ENCODE peak calls at places on chromosomes 16 and 17, in five cellular contexts. One of them, this sample, is unnamed. For H3K4me1, the result is how much of the 10 kb centered on the place peaks cover.

GRCh38 chr17:74960739-74961342 is 11.7 kb downstream of the HID1 start:
- DNase-seq in aorta: no peak
- DNase-seq in thoracic aorta: no peak
- DNase-seq in stomach: peak
- DNase-seq in lung: peak
- DNase-seq in this sample: no peak

GRCh38 chr17:57309479-57309878 is 53.2 kb downstream of the MSI2 start:
- DNase-seq in aorta: no peak
- DNase-seq in lung: no peak
- DNase-seq in thoracic aorta: no peak
- DNase-seq in stomach: no peak
- DNase-seq in this sample: no peak

GRCh38 chr17:59296190-59296589 is 35.3 kb upstream of the YPEL2 start:
- DNase-seq in lung: no peak
- DNase-seq in thoracic aorta: no peak
- DNase-seq in aorta: no peak
- DNase-seq in stomach: no peak
- DNase-seq in this sample: no peak

GRCh38 chr17:16943541-16944333 is 28.2 kb downstream of the TNFRSF13B start:
- DNase-seq in aorta: no peak
- DNase-seq in lung: no peak
- DNase-seq in thoracic aorta: no peak
- DNase-seq in stomach: peak
- DNase-seq in this sample: no peak

GRCh38 chr17:83101805-83102480 is 22.5 kb downstream of the METRNL start:
- DNase-seq in stomach: peak
- DNase-seq in lung: no peak
- DNase-seq in thoracic aorta: no peak
- DNase-seq in aorta: no peak
- DNase-seq in this sample: no peak

GRCh38 chr17:75814900-75815373 is 29.3 kb downstream of the UNC13D start:
- DNase-seq in thoracic aorta: no peak
- DNase-seq in lung: no peak
- DNase-seq in stomach: no peak
- DNase-seq in aorta: peak
- DNase-seq in this sample: no peak

GRCh38 chr16:21566891-21567414 is 32.4 kb upstream of the METTL9 start:
- DNase-seq in lung: no peak
- DNase-seq in stomach: peak
- DNase-seq in aorta: peak
- DNase-seq in thoracic aorta: no peak
- DNase-seq in this sample: no peak

GRCh38 chr16:65622161-65622560 is 500.3 kb upstream of the CDH11 start:
- DNase-seq in stomach: no peak
- DNase-seq in aorta: no peak
- DNase-seq in thoracic aorta: no peak
- DNase-seq in lung: no peak
- DNase-seq in this sample: no peak

GRCh38 chr16:75088226-75088625 is 28.4 kb downstream of the LDHD start:
- DNase-seq in aorta: no peak
- DNase-seq in lung: no peak
- DNase-seq in thoracic aorta: no peak
- DNase-seq in stomach: no peak
- DNase-seq in this sample: no peak

GRCh38 chr16:278863-279366 is 1.5 kb upstream of the ARHGDIG start:
- DNase-seq in thoracic aorta: no peak
- DNase-seq in aorta: no peak
- DNase-seq in stomach: peak
- DNase-seq in lung: peak
- DNase-seq in this sample: peak

GRCh38 chr16:47774661-47775060 is 313.5 kb downstream of the PHKB start:
- DNase-seq in stomach: peak
- DNase-seq in thoracic aorta: no peak
- DNase-seq in lung: no peak
- DNase-seq in aorta: no peak
- DNase-seq in this sample: no peak

GRCh38 chr17:40607641-40608040 is 40.0 kb downstream of the SMARCE1 start:
- DNase-seq in thoracic aorta: no peak
- DNase-seq in stomach: no peak
- DNase-seq in lung: peak
- DNase-seq in aorta: no peak
- DNase-seq in this sample: no peak

GRCh38 chr16:23781176-23781575 is 26.4 kb downstream of the CHP2 start:
- DNase-seq in stomach: no peak
- DNase-seq in lung: no peak
- DNase-seq in aorta: no peak
- DNase-seq in thoracic aorta: no peak
- DNase-seq in this sample: no peak

GRCh38 chr17:39223907-39224777 is 1.6 kb downstream of the STAC2 start:
- DNase-seq in lung: no peak
- DNase-seq in aorta: no peak
- DNase-seq in stomach: no peak
- DNase-seq in thoracic aorta: no peak
- DNase-seq in this sample: no peak

GRCh38 chr17:43314582-43314981 is 80.8 kb upstream of the RNU2-1 start:
- DNase-seq in stomach: no peak
- DNase-seq in lung: peak
- DNase-seq in aorta: no peak
- DNase-seq in thoracic aorta: no peak
- DNase-seq in this sample: no peak

GRCh38 chr17:21283482-21284318 is 811 bp upstream of the MAP2K3 start:
- DNase-seq in lung: no peak
- DNase-seq in stomach: peak
- DNase-seq in aorta: peak
- DNase-seq in thoracic aorta: no peak
- DNase-seq in this sample: no peak

GRCh38 chr17:72417627-72418026 is 296.8 kb downstream of the SOX9 start:
- DNase-seq in thoracic aorta: no peak
- DNase-seq in lung: no peak
- DNase-seq in aorta: no peak
- DNase-seq in stomach: no peak
- DNase-seq in this sample: no peak

GRCh38 chr16:86134802-86135461 is 236.0 kb downstream of the IRF8 start:
- DNase-seq in stomach: no peak
- DNase-seq in aorta: no peak
- DNase-seq in thoracic aorta: no peak
- DNase-seq in lung: no peak
- DNase-seq in this sample: no peak

GRCh38 chr17:59874366-59874765 is 18.4 kb downstream of the TUBD1 start:
- DNase-seq in stomach: no peak
- DNase-seq in aorta: no peak
- DNase-seq in thoracic aorta: no peak
- DNase-seq in lung: no peak
- DNase-seq in this sample: no peak

GRCh38 chr16:55835578-55835977 is 2.7 kb upstream of the CES1 start:
- DNase-seq in aorta: no peak
- DNase-seq in stomach: no peak
- DNase-seq in thoracic aorta: no peak
- DNase-seq in lung: peak
- DNase-seq in this sample: no peak

GRCh38 chr17:39027037-39027436 is 59.8 kb upstream of the FBXO47 start:
- DNase-seq in aorta: peak
- DNase-seq in thoracic aorta: no peak
- DNase-seq in lung: peak
- DNase-seq in stomach: peak
- DNase-seq in this sample: peak

GRCh38 chr17:44074231-44074910 is 3.8 kb downstream of the G6PC3 start:
- DNase-seq in lung: no peak
- DNase-seq in stomach: no peak
- DNase-seq in thoracic aorta: no peak
- DNase-seq in aorta: no peak
- DNase-seq in this sample: no peak

GRCh38 chr17:29579866-29580771 is 9.3 kb downstream of the GIT1 start:
- DNase-seq in stomach: peak
- DNase-seq in thoracic aorta: no peak
- DNase-seq in lung: peak
- DNase-seq in aorta: peak
- DNase-seq in this sample: peak

GRCh38 chr16:68481636-68482035 is 33.3 kb upstream of the SMPD3 start:
- DNase-seq in lung: no peak
- DNase-seq in aorta: no peak
- DNase-seq in stomach: no peak
- DNase-seq in thoracic aorta: no peak
- DNase-seq in this sample: no peak

GRCh38 chr17:1959871-1960569 is 65.1 kb downstream of the RTN4RL1 start:
- DNase-seq in stomach: no peak
- DNase-seq in aorta: no peak
- DNase-seq in thoracic aorta: no peak
- DNase-seq in lung: no peak
- DNase-seq in this sample: no peak

GRCh38 chr16:28977703-28978641 is 3.4 kb downstream of the SPNS1 start:
- DNase-seq in thoracic aorta: no peak
- DNase-seq in aorta: no peak
- DNase-seq in stomach: no peak
- DNase-seq in lung: no peak
- DNase-seq in this sample: no peak

GRCh38 chr17:76239538-76240274 is 587 bp downstream of the RNF157 start:
- DNase-seq in thoracic aorta: no peak
- DNase-seq in lung: no peak
- DNase-seq in stomach: no peak
- DNase-seq in aorta: peak
- DNase-seq in this sample: no peak

GRCh38 chr17:73952498-73953205 is 250.8 kb upstream of the RPL38 start:
- DNase-seq in thoracic aorta: no peak
- DNase-seq in aorta: peak
- DNase-seq in lung: no peak
- DNase-seq in stomach: peak
- DNase-seq in this sample: peak

GRCh38 chr16:65876624-65877023 is 489.9 kb upstream of the CDH5 start:
- DNase-seq in lung: no peak
- DNase-seq in thoracic aorta: no peak
- DNase-seq in stomach: no peak
- DNase-seq in aorta: no peak
- DNase-seq in this sample: no peak

GRCh38 chr16:87729266-87729954 is 36.4 kb downstream of the KLHDC4 start:
- DNase-seq in lung: peak
- DNase-seq in aorta: no peak
- DNase-seq in stomach: peak
- DNase-seq in thoracic aorta: no peak
- DNase-seq in this sample: no peak

GRCh38 chr17:50114849-50115357 is 15.1 kb downstream of the SAMD14 start:
- DNase-seq in stomach: peak
- DNase-seq in thoracic aorta: no peak
- DNase-seq in aorta: no peak
- DNase-seq in lung: no peak
- DNase-seq in this sample: no peak

GRCh38 chr17:39094607-39095308 is 56.7 kb downstream of the PLXDC1 start:
- DNase-seq in stomach: no peak
- DNase-seq in lung: no peak
- DNase-seq in thoracic aorta: no peak
- DNase-seq in aorta: no peak
- DNase-seq in this sample: no peak

GRCh38 chr17:66980896-66981295 is 16.4 kb downstream of the CACNG4 start:
- DNase-seq in thoracic aorta: no peak
- DNase-seq in lung: no peak
- DNase-seq in stomach: no peak
- DNase-seq in aorta: no peak
- DNase-seq in this sample: no peak

GRCh38 chr16:15576960-15577958 is 65.7 kb downstream of the MARF1 start:
- DNase-seq in stomach: peak
- DNase-seq in aorta: no peak
- DNase-seq in thoracic aorta: no peak
- DNase-seq in lung: no peak
- DNase-seq in this sample: no peak

GRCh38 chr17:3968886-3969524 is 4.8 kb upstream of the ATP2A3 start:
- DNase-seq in aorta: no peak
- DNase-seq in lung: no peak
- DNase-seq in thoracic aorta: no peak
- DNase-seq in stomach: no peak
- DNase-seq in this sample: peak

GRCh38 chr16:24700549-24701392 is 28.7 kb upstream of the TNRC6A start:
- DNase-seq in aorta: peak
- DNase-seq in thoracic aorta: peak
- DNase-seq in lung: peak
- DNase-seq in stomach: peak
- DNase-seq in this sample: peak

DNA sequence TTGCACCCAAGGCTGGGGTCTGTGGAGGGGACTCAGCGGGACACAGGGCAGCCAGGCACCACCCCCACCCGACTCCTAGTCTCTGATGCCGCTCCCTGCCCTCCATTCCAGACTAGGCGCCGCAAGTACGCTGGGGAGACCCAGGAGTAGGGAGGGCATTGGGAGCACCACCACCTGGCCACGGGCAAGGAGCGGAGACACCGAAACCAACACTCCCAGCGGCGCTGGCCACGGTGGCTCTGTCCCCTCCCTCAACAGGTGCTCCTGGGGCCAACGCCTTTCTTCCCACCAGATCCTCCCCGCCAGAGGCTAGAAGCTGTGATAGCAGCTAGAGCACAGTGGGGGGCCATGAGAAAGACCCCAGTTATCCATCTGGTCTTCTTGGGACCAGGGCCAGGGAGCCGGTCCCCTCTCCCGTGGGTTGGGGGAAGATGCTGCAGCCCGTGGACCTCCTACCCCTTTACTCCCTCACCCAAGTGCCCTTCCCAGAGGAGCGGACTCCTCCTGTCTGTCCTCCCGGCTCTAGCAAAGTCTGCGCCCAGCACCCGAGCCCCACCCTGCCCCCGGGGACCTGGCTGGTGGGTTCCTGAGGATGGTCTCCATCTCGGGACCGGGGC is 453 bp upstream of the SYNGR3 start:
- DNase-seq in aorta: no peak
- DNase-seq in thoracic aorta: no peak
- DNase-seq in stomach: no peak
- DNase-seq in lung: no peak
- DNase-seq in this sample: no peak
- H3K4me1 ChIP-seq in aorta: under half
- H3K4me1 ChIP-seq in thoracic aorta: under half
- H3K4me1 ChIP-seq in stomach: half or more
- H3K4me1 ChIP-seq in lung: under half
- H3K4me1 ChIP-seq in this sample: under half

GRCh38 chr16:84594725-84595038 is 23.2 kb downstream of the COTL1 start:
- DNase-seq in lung: no peak
- DNase-seq in aorta: no peak
- DNase-seq in stomach: no peak
- DNase-seq in thoracic aorta: no peak
- DNase-seq in this sample: no peak
- H3K4me1 ChIP-seq in lung: under half
- H3K4me1 ChIP-seq in aorta: under half
- H3K4me1 ChIP-seq in stomach: half or more
- H3K4me1 ChIP-seq in thoracic aorta: under half
- H3K4me1 ChIP-seq in this sample: under half

DNA sequence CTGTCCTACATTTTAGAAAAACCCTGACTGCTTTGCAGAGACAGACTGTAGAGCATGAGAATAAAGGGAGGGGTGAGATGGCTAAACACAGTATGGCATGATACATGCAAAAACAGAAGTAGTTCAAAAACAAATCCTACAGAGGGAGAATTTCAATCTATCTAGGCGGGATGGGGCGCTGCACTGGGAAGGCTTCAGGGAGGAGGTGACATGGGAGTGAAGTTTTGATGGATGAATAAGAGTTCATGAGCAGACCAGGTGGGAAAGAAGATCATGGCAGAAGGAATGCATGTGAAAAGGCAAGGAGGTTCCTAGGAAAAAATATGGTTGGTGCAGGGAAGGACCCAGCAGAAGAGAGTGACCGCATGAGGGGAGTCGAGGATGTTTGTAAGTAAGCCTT is 19.2 kb downstream of the HS3ST3B1 start:
- DNase-seq in thoracic aorta: no peak
- DNase-seq in aorta: no peak
- DNase-seq in lung: no peak
- DNase-seq in stomach: no peak
- DNase-seq in this sample: no peak
- H3K4me1 ChIP-seq in thoracic aorta: under half
- H3K4me1 ChIP-seq in aorta: under half
- H3K4me1 ChIP-seq in lung: under half
- H3K4me1 ChIP-seq in stomach: under half
- H3K4me1 ChIP-seq in this sample: under half

GRCh38 chr16:11561856-11562255 is 24.9 kb downstream of the LITAF start:
- DNase-seq in thoracic aorta: no peak
- DNase-seq in lung: no peak
- DNase-seq in stomach: no peak
- DNase-seq in aorta: no peak
- DNase-seq in this sample: no peak
- H3K4me1 ChIP-seq in thoracic aorta: under half
- H3K4me1 ChIP-seq in lung: under half
- H3K4me1 ChIP-seq in stomach: half or more
- H3K4me1 ChIP-seq in aorta: under half
- H3K4me1 ChIP-seq in this sample: under half